ENCODE peak calls at places on chromosomes 7 and 10, in seven cellular contexts. One of them, this sample, is unnamed. For H3K36me3, the result is how much of the 10 kb centered on the place peaks cover.

GRCh38 chr7:143388491-143389101 is 7.5 kb downstream of the ZYX start:
- DNase-seq in adrenal gland: no peak
- DNase-seq in suprapubic skin: no peak
- DNase-seq in body of pancreas: no peak
- DNase-seq in uterus: no peak
- DNase-seq in stomach: no peak
- DNase-seq in ovary: no peak
- DNase-seq in this sample: no peak

GRCh38 chr7:101245147-101245668 is 327 bp upstream of the FIS1 start:
- DNase-seq in uterus: no peak
- DNase-seq in suprapubic skin: no peak
- DNase-seq in adrenal gland: no peak
- DNase-seq in body of pancreas: no peak
- DNase-seq in stomach: no peak
- DNase-seq in ovary: no peak
- DNase-seq in this sample: peak

GRCh38 chr7:16421333-16422099 is at the start of gene CRPPA:
- DNase-seq in suprapubic skin: no peak
- DNase-seq in body of pancreas: peak
- DNase-seq in uterus: peak
- DNase-seq in ovary: peak
- DNase-seq in stomach: no peak
- DNase-seq in adrenal gland: peak
- DNase-seq in this sample: peak

GRCh38 chr7:87506243-87507180 is 31.0 kb upstream of the ABCB4 start:
- DNase-seq in uterus: no peak
- DNase-seq in suprapubic skin: no peak
- DNase-seq in body of pancreas: no peak
- DNase-seq in adrenal gland: no peak
- DNase-seq in ovary: no peak
- DNase-seq in stomach: no peak
- DNase-seq in this sample: no peak

GRCh38 chr7:137771679-137772078 is 75.1 kb downstream of the DGKI start:
- DNase-seq in uterus: no peak
- DNase-seq in suprapubic skin: no peak
- DNase-seq in ovary: no peak
- DNase-seq in adrenal gland: no peak
- DNase-seq in body of pancreas: no peak
- DNase-seq in stomach: no peak
- DNase-seq in this sample: no peak

GRCh38 chr7:150901160-150902035 is 49.1 kb downstream of the AOC1 start:
- DNase-seq in stomach: no peak
- DNase-seq in adrenal gland: peak
- DNase-seq in ovary: no peak
- DNase-seq in uterus: no peak
- DNase-seq in body of pancreas: peak
- DNase-seq in suprapubic skin: no peak
- DNase-seq in this sample: no peak

GRCh38 chr10:126783806-126784205 is 113.3 kb upstream of the C10orf90 start:
- DNase-seq in uterus: no peak
- DNase-seq in stomach: no peak
- DNase-seq in suprapubic skin: no peak
- DNase-seq in ovary: no peak
- DNase-seq in adrenal gland: no peak
- DNase-seq in body of pancreas: no peak
- DNase-seq in this sample: no peak

GRCh38 chr10:5951167-5951711 is 26.1 kb downstream of the IL15RA start:
- DNase-seq in adrenal gland: peak
- DNase-seq in stomach: peak
- DNase-seq in uterus: peak
- DNase-seq in body of pancreas: peak
- DNase-seq in ovary: peak
- DNase-seq in suprapubic skin: no peak
- DNase-seq in this sample: no peak

GRCh38 chr10:123139521-123140163 is 3.9 kb downstream of the HMX3 start:
- DNase-seq in suprapubic skin: no peak
- DNase-seq in body of pancreas: peak
- DNase-seq in uterus: no peak
- DNase-seq in adrenal gland: no peak
- DNase-seq in stomach: peak
- DNase-seq in ovary: no peak
- DNase-seq in this sample: no peak

GRCh38 chr7:28840515-28841125 is 117.5 kb downstream of the TRIL start:
- DNase-seq in body of pancreas: no peak
- DNase-seq in stomach: no peak
- DNase-seq in uterus: no peak
- DNase-seq in adrenal gland: no peak
- DNase-seq in ovary: no peak
- DNase-seq in suprapubic skin: no peak
- DNase-seq in this sample: no peak

GRCh38 chr7:74233655-74234280 is 20.4 kb downstream of the RFC2 start:
- DNase-seq in stomach: no peak
- DNase-seq in uterus: no peak
- DNase-seq in body of pancreas: no peak
- DNase-seq in ovary: no peak
- DNase-seq in adrenal gland: no peak
- DNase-seq in suprapubic skin: no peak
- DNase-seq in this sample: no peak

GRCh38 chr10:10094700-10095099 is 923.0 kb upstream of the CELF2 start:
- DNase-seq in ovary: peak
- DNase-seq in uterus: no peak
- DNase-seq in stomach: no peak
- DNase-seq in body of pancreas: no peak
- DNase-seq in suprapubic skin: no peak
- DNase-seq in adrenal gland: no peak
- DNase-seq in this sample: no peak

GRCh38 chr7:1922071-1922869 is 252.2 kb downstream of the ELFN1 start:
- DNase-seq in adrenal gland: no peak
- DNase-seq in stomach: no peak
- DNase-seq in uterus: peak
- DNase-seq in suprapubic skin: no peak
- DNase-seq in body of pancreas: no peak
- DNase-seq in ovary: no peak
- DNase-seq in this sample: peak

GRCh38 chr7:47905071-47905920 is 43.0 kb downstream of the PKD1L1 start:
- DNase-seq in body of pancreas: no peak
- DNase-seq in uterus: no peak
- DNase-seq in adrenal gland: no peak
- DNase-seq in ovary: no peak
- DNase-seq in stomach: no peak
- DNase-seq in suprapubic skin: no peak
- DNase-seq in this sample: no peak

GRCh38 chr7:22806754-22807153 is 15.9 kb downstream of the TOMM7 start:
- DNase-seq in suprapubic skin: no peak
- DNase-seq in stomach: no peak
- DNase-seq in ovary: no peak
- DNase-seq in adrenal gland: no peak
- DNase-seq in uterus: no peak
- DNase-seq in body of pancreas: no peak
- DNase-seq in this sample: no peak

GRCh38 chr7:105277341-105277740 is 111.4 kb downstream of the SRPK2 start:
- DNase-seq in body of pancreas: peak
- DNase-seq in suprapubic skin: no peak
- DNase-seq in stomach: no peak
- DNase-seq in ovary: no peak
- DNase-seq in adrenal gland: no peak
- DNase-seq in uterus: no peak
- DNase-seq in this sample: no peak

GRCh38 chr10:133292919-133293809 is 15.5 kb downstream of the TUBGCP2 start:
- DNase-seq in ovary: no peak
- DNase-seq in uterus: no peak
- DNase-seq in body of pancreas: no peak
- DNase-seq in stomach: no peak
- DNase-seq in suprapubic skin: no peak
- DNase-seq in adrenal gland: no peak
- DNase-seq in this sample: peak

GRCh38 chr7:12124028-12124427 is 87.1 kb upstream of the TMEM106B start:
- DNase-seq in suprapubic skin: no peak
- DNase-seq in adrenal gland: no peak
- DNase-seq in stomach: no peak
- DNase-seq in ovary: no peak
- DNase-seq in body of pancreas: no peak
- DNase-seq in uterus: no peak
- DNase-seq in this sample: no peak

GRCh38 chr7:129443612-129444011 is 9.4 kb downstream of the STRIP2 start:
- DNase-seq in stomach: no peak
- DNase-seq in suprapubic skin: no peak
- DNase-seq in body of pancreas: peak
- DNase-seq in adrenal gland: peak
- DNase-seq in ovary: no peak
- DNase-seq in uterus: no peak
- DNase-seq in this sample: no peak

GRCh38 chr7:115023219-115023618 is 101.3 kb downstream of the MDFIC start:
- DNase-seq in body of pancreas: no peak
- DNase-seq in suprapubic skin: no peak
- DNase-seq in stomach: no peak
- DNase-seq in adrenal gland: no peak
- DNase-seq in ovary: no peak
- DNase-seq in uterus: no peak
- DNase-seq in this sample: no peak

GRCh38 chr7:82677493-82677892 is 233.9 kb upstream of the CACNA2D1 start:
- DNase-seq in body of pancreas: no peak
- DNase-seq in uterus: no peak
- DNase-seq in adrenal gland: no peak
- DNase-seq in stomach: no peak
- DNase-seq in suprapubic skin: no peak
- DNase-seq in ovary: no peak
- DNase-seq in this sample: no peak

GRCh38 chr7:51019231-51019844 is 236.6 kb upstream of the GRB10 start:
- DNase-seq in suprapubic skin: no peak
- DNase-seq in adrenal gland: no peak
- DNase-seq in body of pancreas: peak
- DNase-seq in uterus: no peak
- DNase-seq in stomach: no peak
- DNase-seq in ovary: no peak
- DNase-seq in this sample: no peak

GRCh38 chr10:92146072-92146471 is 144.8 kb downstream of the CPEB3 start:
- DNase-seq in stomach: no peak
- DNase-seq in uterus: no peak
- DNase-seq in adrenal gland: no peak
- DNase-seq in ovary: no peak
- DNase-seq in body of pancreas: no peak
- DNase-seq in suprapubic skin: no peak
- DNase-seq in this sample: no peak

GRCh38 chr10:75379234-75379724 is 22.3 kb downstream of the ZNF503 start:
- DNase-seq in body of pancreas: no peak
- DNase-seq in stomach: no peak
- DNase-seq in adrenal gland: no peak
- DNase-seq in suprapubic skin: no peak
- DNase-seq in uterus: peak
- DNase-seq in ovary: peak
- DNase-seq in this sample: no peak

GRCh38 chr10:58894929-58895328 is 281.5 kb upstream of the PHYHIPL start:
- DNase-seq in adrenal gland: no peak
- DNase-seq in body of pancreas: no peak
- DNase-seq in ovary: no peak
- DNase-seq in stomach: no peak
- DNase-seq in suprapubic skin: no peak
- DNase-seq in uterus: no peak
- DNase-seq in this sample: no peak

GRCh38 chr7:134710854-134711624 is 64.4 kb downstream of the BPGM start:
- DNase-seq in adrenal gland: no peak
- DNase-seq in body of pancreas: no peak
- DNase-seq in suprapubic skin: no peak
- DNase-seq in stomach: no peak
- DNase-seq in uterus: no peak
- DNase-seq in ovary: no peak
- DNase-seq in this sample: no peak

GRCh38 chr7:51706851-51707250 is 390.2 kb upstream of the COBL start:
- DNase-seq in stomach: no peak
- DNase-seq in uterus: no peak
- DNase-seq in suprapubic skin: no peak
- DNase-seq in body of pancreas: no peak
- DNase-seq in adrenal gland: no peak
- DNase-seq in ovary: no peak
- DNase-seq in this sample: no peak

GRCh38 chr10:35377050-35377723 is 40.9 kb downstream of the CCNY start:
- DNase-seq in uterus: no peak
- DNase-seq in stomach: no peak
- DNase-seq in ovary: no peak
- DNase-seq in adrenal gland: no peak
- DNase-seq in suprapubic skin: no peak
- DNase-seq in body of pancreas: no peak
- DNase-seq in this sample: no peak

GRCh38 chr7:144057954-144058353 is 9.2 kb downstream of the OR2A5 start:
- DNase-seq in ovary: no peak
- DNase-seq in stomach: no peak
- DNase-seq in suprapubic skin: no peak
- DNase-seq in uterus: no peak
- DNase-seq in body of pancreas: no peak
- DNase-seq in adrenal gland: peak
- DNase-seq in this sample: no peak

DNA sequence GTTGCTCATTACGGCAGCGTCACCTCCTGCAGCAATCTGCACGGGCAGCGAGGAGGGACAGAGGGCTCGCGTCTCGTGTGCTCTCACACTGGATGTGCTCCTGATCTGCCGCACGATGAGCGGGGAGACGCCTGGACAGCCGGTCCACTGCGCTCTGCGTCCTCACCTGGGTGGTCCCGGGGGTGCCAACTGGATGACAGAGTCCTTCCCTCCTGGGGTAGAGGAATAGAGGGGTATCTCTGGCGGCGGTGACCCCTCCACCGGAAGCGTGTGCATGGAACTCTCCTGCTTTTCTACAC is 3.4 kb downstream of the FAM20C start:
- DNase-seq in body of pancreas: no peak
- DNase-seq in uterus: no peak
- DNase-seq in adrenal gland: no peak
- DNase-seq in suprapubic skin: no peak
- DNase-seq in stomach: no peak
- DNase-seq in ovary: no peak
- DNase-seq in this sample: no peak
- H3K27ac ChIP-seq in body of pancreas: no peak
- H3K27ac ChIP-seq in uterus: no peak
- H3K27ac ChIP-seq in adrenal gland: no peak
- H3K27ac ChIP-seq in suprapubic skin: no peak
- H3K27ac ChIP-seq in stomach: peak
- H3K27ac ChIP-seq in ovary: no peak
- H3K27ac ChIP-seq in this sample: no peak

GRCh38 chr7:155775691-155776090 is 36.6 kb downstream of the SHH start:
- DNase-seq in adrenal gland: no peak
- DNase-seq in ovary: no peak
- DNase-seq in uterus: no peak
- DNase-seq in body of pancreas: no peak
- DNase-seq in stomach: peak
- DNase-seq in suprapubic skin: no peak
- DNase-seq in this sample: no peak
- H3K36me3 ChIP-seq in adrenal gland: under half
- H3K36me3 ChIP-seq in ovary: under half
- H3K36me3 ChIP-seq in uterus: under half
- H3K36me3 ChIP-seq in body of pancreas: under half
- H3K36me3 ChIP-seq in stomach: half or more
- H3K36me3 ChIP-seq in suprapubic skin: half or more
- H3K36me3 ChIP-seq in this sample: half or more

GRCh38 chr10:42995537-42995936 is 81.3 kb upstream of the RET start:
- DNase-seq in ovary: no peak
- DNase-seq in uterus: no peak
- DNase-seq in stomach: no peak
- DNase-seq in body of pancreas: no peak
- DNase-seq in suprapubic skin: no peak
- DNase-seq in adrenal gland: no peak
- DNase-seq in this sample: no peak
- TF ChIP-seq POLR2A in ovary: no peak
- TF ChIP-seq POLR2A in uterus: no peak
- TF ChIP-seq POLR2A in stomach: no peak
- TF ChIP-seq POLR2A in body of pancreas: no peak
- TF ChIP-seq POLR2A in suprapubic skin: no peak
- TF ChIP-seq POLR2A in adrenal gland: no peak
- TF ChIP-seq POLR2A in this sample: no peak

GRCh38 chr10:44956176-44956575 is 3.4 kb upstream of the RASSF4 start:
- DNase-seq in body of pancreas: no peak
- DNase-seq in stomach: no peak
- DNase-seq in suprapubic skin: no peak
- DNase-seq in uterus: no peak
- DNase-seq in adrenal gland: no peak
- DNase-seq in ovary: peak
- DNase-seq in this sample: peak
- H3K27ac ChIP-seq in body of pancreas: no peak
- H3K27ac ChIP-seq in stomach: peak
- H3K27ac ChIP-seq in suprapubic skin: peak
- H3K27ac ChIP-seq in uterus: peak
- H3K27ac ChIP-seq in adrenal gland: no peak
- H3K27ac ChIP-seq in ovary: no peak
- H3K27ac ChIP-seq in this sample: no peak